ENCODE peak calls at places on chromosome 10, in seven cellular contexts. P, A, L, Y, N, U and H are unnamed samples.

GRCh38 chr10:61000769-61001730 is 57.1 kb upstream of the RHOBTB1 start:
- DNase-seq in P (no peak), A (peak), L (peak), Y (peak), N (no peak), U (peak), H (no peak)

GRCh38 chr10:104622598-104623209 is 18.4 kb upstream of the SORCS3 start:
- DNase-seq in P (no peak), A (no peak), L (no peak), Y (peak), N (no peak), U (no peak), H (no peak)

GRCh38 chr10:71971311-71971731 is 7.1 kb downstream of the CHST3 start:
- DNase-seq in P (no peak), A (no peak), L (no peak), Y (no peak), N (no peak), U (no peak), H (no peak)

GRCh38 chr10:89706011-89706410 is 4.6 kb downstream of the KIF20B start:
- DNase-seq in P (no peak), A (peak), L (no peak), Y (no peak), N (no peak), U (no peak), H (no peak)

GRCh38 chr10:15045380-15045779 is 1.6 kb downstream of the OLAH start:
- DNase-seq in P (no peak), A (no peak), L (no peak), Y (no peak), N (no peak), U (no peak), H (no peak)

GRCh38 chr10:28294809-28295208 is 8.1 kb downstream of the MPP7 start:
- DNase-seq in P (no peak), A (no peak), L (no peak), Y (no peak), N (no peak), U (no peak), H (no peak)

GRCh38 chr10:132197271-132198067 is 10.7 kb downstream of the DPYSL4 start:
- DNase-seq in P (no peak), A (no peak), L (no peak), Y (no peak), N (no peak), U (no peak), H (no peak)

GRCh38 chr10:43120116-43120947 is 17.9 kb upstream of the CSGALNACT2 start:
- DNase-seq in P (no peak), A (no peak), L (no peak), Y (no peak), N (no peak), U (peak), H (no peak)

GRCh38 chr10:33600381-33600780 is 265.9 kb upstream of the NRP1 start:
- DNase-seq in P (no peak), A (peak), L (no peak), Y (no peak), N (no peak), U (no peak), H (no peak)

GRCh38 chr10:101011517-101012423 is 12.2 kb downstream of the LZTS2 start:
- DNase-seq in P (no peak), A (peak), L (no peak), Y (peak), N (no peak), U (no peak), H (no peak)

GRCh38 chr10:101295266-101295665 is 58.7 kb upstream of the BTRC start:
- DNase-seq in P (no peak), A (no peak), L (no peak), Y (no peak), N (no peak), U (no peak), H (no peak)

GRCh38 chr10:323651-324293 is 188.5 kb downstream of the ZMYND11 start:
- DNase-seq in P (peak), A (peak), L (peak), Y (peak), N (peak), U (peak), H (peak)

GRCh38 chr10:43299579-43299978 is 32.7 kb upstream of the RASGEF1A start:
- DNase-seq in P (no peak), A (no peak), L (no peak), Y (no peak), N (no peak), U (no peak), H (no peak)

GRCh38 chr10:118522791-118523498 is 72.5 kb downstream of the PRLHR start:
- DNase-seq in P (no peak), A (peak), L (no peak), Y (no peak), N (no peak), U (no peak), H (no peak)

GRCh38 chr10:97234403-97234802 is 48.6 kb upstream of the SLIT1 start:
- DNase-seq in P (no peak), A (peak), L (no peak), Y (no peak), N (no peak), U (no peak), H (no peak)

GRCh38 chr10:22315455-22316285 is 518 bp upstream of the COMMD3 start:
- DNase-seq in P (no peak), A (no peak), L (no peak), Y (peak), N (no peak), U (no peak), H (no peak)

GRCh38 chr10:127699311-127699710 is 37.7 kb upstream of the FOXI2 start:
- DNase-seq in P (no peak), A (no peak), L (no peak), Y (no peak), N (no peak), U (no peak), H (no peak)

GRCh38 chr10:53111529-53111928 is 338.9 kb upstream of the MBL2 start:
- DNase-seq in P (no peak), A (no peak), L (no peak), Y (peak), N (no peak), U (no peak), H (peak)

GRCh38 chr10:114370199-114370598 is 34.1 kb downstream of the AFAP1L2 start:
- DNase-seq in P (no peak), A (no peak), L (no peak), Y (no peak), N (no peak), U (no peak), H (no peak)

GRCh38 chr10:33542747-33543505 is 208.5 kb upstream of the NRP1 start:
- DNase-seq in P (no peak), A (peak), L (no peak), Y (no peak), N (no peak), U (no peak), H (no peak)

GRCh38 chr10:28678687-28679457 is 1.6 kb downstream of the BAMBI start:
- DNase-seq in P (no peak), A (peak), L (no peak), Y (peak), N (no peak), U (no peak), H (no peak)

GRCh38 chr10:89458289-89458688 is 43.9 kb downstream of the IFIT5 start:
- DNase-seq in P (no peak), A (peak), L (no peak), Y (no peak), N (no peak), U (no peak), H (no peak)

GRCh38 chr10:70695241-70696030 is 23.1 kb downstream of the ADAMTS14 start:
- DNase-seq in P (no peak), A (no peak), L (no peak), Y (no peak), N (no peak), U (no peak), H (no peak)

GRCh38 chr10:28833313-28833712 is 156.0 kb downstream of the BAMBI start:
- DNase-seq in P (no peak), A (no peak), L (no peak), Y (no peak), N (no peak), U (no peak), H (no peak)

GRCh38 chr10:91901784-91902677 is 7.3 kb downstream of the FGFBP3 start:
- DNase-seq in P (no peak), A (peak), L (no peak), Y (no peak), N (peak), U (no peak), H (no peak)

GRCh38 chr10:94115725-94116124 is 122.0 kb downstream of the PLCE1 start:
- DNase-seq in P (no peak), A (peak), L (no peak), Y (no peak), N (no peak), U (no peak), H (no peak)

GRCh38 chr10:120824864-120825263 is 26.3 kb upstream of the WDR11 start:
- DNase-seq in P (no peak), A (no peak), L (peak), Y (peak), N (no peak), U (no peak), H (no peak)

GRCh38 chr10:131450220-131450765 is 138.8 kb upstream of the TCERG1L start:
- DNase-seq in P (no peak), A (no peak), L (no peak), Y (no peak), N (no peak), U (no peak), H (no peak)

GRCh38 chr10:3132036-3133025 is 40.3 kb downstream of the PITRM1 start:
- DNase-seq in P (no peak), A (no peak), L (no peak), Y (no peak), N (no peak), U (no peak), H (no peak)

GRCh38 chr10:90780488-90780887 is 77.4 kb downstream of the HTR7 start:
- DNase-seq in P (no peak), A (no peak), L (no peak), Y (no peak), N (no peak), U (no peak), H (no peak)

GRCh38 chr10:90777614-90778013 is 80.2 kb downstream of the HTR7 start:
- DNase-seq in P (no peak), A (no peak), L (no peak), Y (no peak), N (peak), U (no peak), H (no peak)

GRCh38 chr10:90775351-90776028 is 82.3 kb downstream of the HTR7 start:
- DNase-seq in P (no peak), A (no peak), L (no peak), Y (no peak), N (no peak), U (no peak), H (no peak)

DNA sequence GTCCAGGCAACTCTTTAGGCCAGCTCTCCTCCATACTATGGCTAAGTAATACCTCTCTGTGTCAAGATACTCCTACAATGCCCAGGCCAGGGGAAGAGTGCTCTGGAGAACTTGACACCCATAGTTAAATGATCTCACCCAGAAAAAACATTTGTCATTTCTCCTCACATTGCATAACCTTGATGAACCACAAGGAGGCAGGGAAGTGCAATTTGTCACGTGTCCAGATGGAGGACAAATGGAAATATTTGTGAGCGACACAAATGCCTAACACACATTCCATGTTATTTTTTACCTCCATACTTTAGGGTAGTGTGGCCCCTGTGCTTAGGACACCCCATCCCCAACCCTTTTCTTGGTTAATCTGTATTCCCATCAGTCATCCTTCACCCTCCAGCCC is 78.3 kb downstream of the HTR7 start:
- DNase-seq in P (no peak), A (peak), L (no peak), Y (no peak), N (no peak), U (no peak), H (no peak)
- TF ChIP-seq CTCF in P (no peak), A (peak), L (no peak), Y (peak), N (no peak), U (no peak), H (peak)

GRCh38 chr10:59290448-59290847 is 71.9 kb downstream of the FAM13C start:
- DNase-seq in P (no peak), A (no peak), L (peak), Y (no peak), N (no peak), U (no peak), H (no peak)
- TF ChIP-seq CTCF in P (no peak), A (no peak), L (no peak), Y (peak), N (no peak), U (no peak), H (peak)

DNA sequence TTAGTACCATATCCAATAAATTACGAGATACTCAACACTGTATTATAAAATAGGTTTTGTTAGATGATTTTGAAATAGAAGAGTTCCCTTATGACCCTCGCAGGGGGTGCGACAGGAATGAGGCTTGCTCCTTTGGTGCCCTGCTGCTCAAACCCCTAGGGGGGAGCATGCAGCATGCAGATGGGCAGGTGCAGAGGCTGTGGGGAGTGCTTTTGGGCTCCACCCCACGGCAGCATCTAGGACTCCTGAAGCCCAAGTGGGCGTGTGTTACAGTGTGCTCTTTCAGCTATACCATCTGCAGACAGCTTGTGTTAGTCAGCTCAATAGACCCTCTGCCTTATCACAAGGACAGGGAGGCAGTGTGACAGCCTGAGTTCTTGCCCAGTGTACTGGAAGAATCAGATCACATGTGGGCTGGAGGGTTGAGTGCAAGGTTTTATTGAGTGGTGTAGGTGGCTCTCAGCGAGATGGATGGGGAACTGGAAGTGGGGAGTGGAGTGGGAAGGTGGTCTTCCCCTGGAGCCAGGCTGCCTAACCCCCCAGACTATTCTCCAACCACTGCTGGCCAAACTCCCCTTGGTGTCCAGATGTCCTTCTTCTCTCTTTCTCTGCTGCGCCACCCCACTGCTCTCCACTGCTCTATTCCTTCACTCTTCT is 3.1 kb upstream of the MRC1 start:
- DNase-seq in P (no peak), A (no peak), L (no peak), Y (peak), N (no peak), U (no peak), H (no peak)
- TF ChIP-seq CTCF in P (no peak), A (no peak), L (no peak), Y (peak), N (no peak), U (no peak), H (peak)

GRCh38 chr10:110267246-110267645 is 37.5 kb downstream of the SMNDC1 start:
- DNase-seq in P (no peak), A (no peak), L (no peak), Y (no peak), N (no peak), U (no peak), H (no peak)

GRCh38 chr10:110269641-110270318 is 34.9 kb downstream of the SMNDC1 start:
- DNase-seq in P (no peak), A (peak), L (no peak), Y (no peak), N (no peak), U (no peak), H (no peak)

GRCh38 chr10:110265573-110266193 is 39.0 kb downstream of the SMNDC1 start:
- DNase-seq in P (no peak), A (no peak), L (no peak), Y (no peak), N (no peak), U (no peak), H (no peak)

GRCh38 chr10:110268931-110269640 is 35.6 kb downstream of the SMNDC1 start:
- DNase-seq in P (no peak), A (no peak), L (no peak), Y (no peak), N (no peak), U (no peak), H (no peak)

DNA sequence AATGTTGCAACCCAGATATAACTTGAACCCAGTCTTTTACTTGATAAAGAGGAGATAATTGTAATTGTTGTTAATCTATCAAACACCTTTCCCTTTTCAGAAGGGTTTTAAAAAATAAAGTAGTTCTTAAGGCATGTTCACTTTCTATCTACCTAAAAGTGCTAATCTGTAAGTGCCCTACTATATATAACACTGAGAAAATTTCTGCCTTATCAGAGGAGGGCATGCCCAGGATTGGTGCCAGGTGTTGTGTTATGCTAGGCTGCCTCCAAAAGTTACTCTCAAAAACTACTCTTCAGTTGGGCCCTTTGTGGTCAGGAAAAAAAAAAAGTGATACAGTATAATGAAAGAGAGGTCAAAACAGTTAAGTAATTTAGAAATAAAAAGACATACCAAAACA is 36.3 kb downstream of the SMNDC1 start:
- DNase-seq in P (no peak), A (no peak), L (no peak), Y (no peak), N (no peak), U (no peak), H (no peak)
- TF ChIP-seq CTCF in P (no peak), A (no peak), L (no peak), Y (no peak), N (no peak), U (no peak), H (no peak)

GRCh38 chr10:48976208-48976607 is 36.6 kb upstream of the LRRC18 start:
- DNase-seq in P (no peak), A (peak), L (no peak), Y (no peak), N (no peak), U (no peak), H (no peak)
- TF ChIP-seq CTCF in P (peak), A (peak), L (no peak), Y (no peak), N (no peak), U (peak), H (peak)